ENCODE peak calls at places on chromosomes 12 and 14, in eight cellular contexts. J, L, E, S, O, F, M and R are unnamed samples.

GRCh38 chr14:45664668-45665356 is 411.8 kb upstream of the MIS18BP1 start:
- DNase-seq in J (no peak), L (no peak), E (no peak), S (no peak), O (no peak), F (no peak), M (peak), R (no peak)

GRCh38 chr12:30696943-30697342 is 1.3 kb upstream of the IPO8 start:
- DNase-seq in J (no peak), L (no peak), E (no peak), S (no peak), O (no peak), F (no peak), M (no peak), R (no peak)

GRCh38 chr12:121240484-121241202 is 30.7 kb downstream of the P2RX4 start:
- DNase-seq in J (peak), L (peak), E (peak), S (no peak), O (no peak), F (no peak), M (peak), R (peak)

GRCh38 chr14:100580316-100581227 is 6.6 kb downstream of the BEGAIN start:
- DNase-seq in J (no peak), L (peak), E (no peak), S (no peak), O (no peak), F (no peak), M (no peak), R (no peak)

GRCh38 chr12:68769941-68770340 is 24.0 kb downstream of the SLC35E3 start:
- DNase-seq in J (no peak), L (no peak), E (no peak), S (no peak), O (no peak), F (no peak), M (no peak), R (no peak)

GRCh38 chr12:101946233-101946611 is 68.8 kb downstream of the DRAM1 start:
- DNase-seq in J (no peak), L (no peak), E (no peak), S (no peak), O (no peak), F (no peak), M (no peak), R (no peak)

GRCh38 chr14:22597265-22597664 is 835 bp upstream of the ABHD4 start:
- DNase-seq in J (no peak), L (no peak), E (no peak), S (no peak), O (no peak), F (no peak), M (no peak), R (no peak)

GRCh38 chr12:47307680-47308399 is 228.1 kb upstream of the AMIGO2 start:
- DNase-seq in J (no peak), L (no peak), E (peak), S (peak), O (peak), F (peak), M (no peak), R (peak)

GRCh38 chr12:3713483-3713882 is 39.4 kb downstream of the CRACR2A start:
- DNase-seq in J (no peak), L (no peak), E (no peak), S (no peak), O (no peak), F (no peak), M (peak), R (no peak)

GRCh38 chr12:132603240-132604107 is 6.9 kb downstream of the LRCOL1 start:
- DNase-seq in J (no peak), L (no peak), E (no peak), S (no peak), O (no peak), F (no peak), M (no peak), R (no peak)

GRCh38 chr12:58277231-58277630 is 335.9 kb downstream of the ATP23 start:
- DNase-seq in J (no peak), L (no peak), E (no peak), S (no peak), O (no peak), F (no peak), M (no peak), R (no peak)

GRCh38 chr12:65522956-65523857 is 244.7 kb downstream of the MSRB3 start:
- DNase-seq in J (no peak), L (no peak), E (no peak), S (no peak), O (peak), F (peak), M (no peak), R (no peak)

GRCh38 chr14:28375295-28375694 is 391.3 kb upstream of the FOXG1 start:
- DNase-seq in J (no peak), L (no peak), E (no peak), S (peak), O (no peak), F (peak), M (peak), R (no peak)

GRCh38 chr12:90630006-90630405 is 325.0 kb downstream of the CCER1 start:
- DNase-seq in J (no peak), L (no peak), E (no peak), S (no peak), O (peak), F (no peak), M (no peak), R (no peak)

GRCh38 chr12:124518051-124518932 is 49.1 kb downstream of the NCOR2 start:
- DNase-seq in J (peak), L (peak), E (peak), S (peak), O (peak), F (peak), M (no peak), R (peak)

GRCh38 chr14:55160989-55161388 is 30.4 kb downstream of the DLGAP5 start:
- DNase-seq in J (no peak), L (no peak), E (no peak), S (peak), O (peak), F (peak), M (no peak), R (no peak)

GRCh38 chr12:43988838-43989560 is 153.1 kb downstream of the TMEM117 start:
- DNase-seq in J (no peak), L (no peak), E (no peak), S (no peak), O (peak), F (peak), M (no peak), R (no peak)

GRCh38 chr14:105089746-105090492 is 24.7 kb upstream of the GPR132 start:
- DNase-seq in J (no peak), L (peak), E (no peak), S (peak), O (no peak), F (no peak), M (no peak), R (peak)

GRCh38 chr14:105090493-105091334 is 25.5 kb upstream of the GPR132 start:
- DNase-seq in J (peak), L (peak), E (peak), S (peak), O (peak), F (peak), M (peak), R (peak)

GRCh38 chr14:105087963-105088811 is 23.0 kb upstream of the GPR132 start:
- DNase-seq in J (no peak), L (peak), E (peak), S (peak), O (peak), F (peak), M (peak), R (peak)

GRCh38 chr14:105087308-105087962 is 22.2 kb upstream of the GPR132 start:
- DNase-seq in J (no peak), L (peak), E (no peak), S (peak), O (peak), F (peak), M (peak), R (no peak)

DNA sequence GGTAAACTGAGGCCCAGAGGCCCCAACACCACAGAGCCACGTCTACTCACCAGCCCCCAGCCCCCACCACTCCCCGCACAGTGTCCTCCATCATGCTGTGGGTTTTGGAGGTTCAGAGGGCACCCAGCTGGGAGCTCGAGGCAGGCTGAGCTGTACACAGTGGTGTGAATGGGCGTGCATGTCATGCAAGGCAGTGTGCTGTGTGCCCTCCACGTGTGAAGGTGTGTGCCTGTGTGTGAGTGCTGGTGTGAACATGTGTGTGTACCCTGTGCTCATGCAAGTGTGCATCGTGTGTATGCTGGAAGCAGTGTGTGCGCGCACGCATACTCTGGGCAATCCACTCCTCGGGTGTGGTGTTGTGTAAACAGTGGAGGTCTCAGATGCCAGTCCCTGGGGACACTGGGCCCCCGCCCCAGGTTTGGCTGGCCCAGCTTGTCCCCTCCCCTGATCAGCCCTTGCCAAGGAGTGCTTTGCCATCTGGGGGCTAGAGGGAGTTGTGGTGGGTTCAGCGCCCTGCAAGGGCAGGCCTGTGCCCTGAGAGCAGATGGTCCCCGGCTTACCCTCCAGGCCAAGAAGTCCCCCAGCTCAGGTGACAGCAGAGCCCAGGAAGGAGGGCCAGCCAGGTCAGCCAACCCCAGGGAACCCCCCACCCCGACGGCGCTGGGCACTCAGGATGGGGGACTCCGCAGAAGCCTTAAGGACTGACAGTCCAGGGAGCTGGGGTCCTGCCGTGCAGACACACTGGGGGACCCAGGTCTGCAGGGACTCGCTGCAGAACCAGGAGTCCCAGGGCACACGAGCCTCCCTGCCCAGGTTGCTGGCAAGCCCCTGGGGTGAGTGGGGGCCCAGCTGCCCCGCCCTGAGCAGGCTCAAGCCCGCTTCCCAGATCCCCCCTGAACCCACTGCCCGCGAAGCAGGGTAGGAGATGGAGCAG is 23.8 kb upstream of the GPR132 start:
- DNase-seq in J (no peak), L (peak), E (no peak), S (peak), O (peak), F (no peak), M (no peak), R (peak)
- H3K27ac ChIP-seq in J (no peak), L (no peak), E (no peak), S (peak), O (peak), F (peak), M (no peak), R (no peak)

GRCh38 chr12:128940090-128940888 is 87.0 kb downstream of the GLT1D1 start:
- DNase-seq in J (no peak), L (no peak), E (no peak), S (no peak), O (no peak), F (no peak), M (no peak), R (no peak)
- H3K27ac ChIP-seq in J (no peak), L (no peak), E (no peak), S (no peak), O (no peak), F (no peak), M (no peak), R (no peak)

DNA sequence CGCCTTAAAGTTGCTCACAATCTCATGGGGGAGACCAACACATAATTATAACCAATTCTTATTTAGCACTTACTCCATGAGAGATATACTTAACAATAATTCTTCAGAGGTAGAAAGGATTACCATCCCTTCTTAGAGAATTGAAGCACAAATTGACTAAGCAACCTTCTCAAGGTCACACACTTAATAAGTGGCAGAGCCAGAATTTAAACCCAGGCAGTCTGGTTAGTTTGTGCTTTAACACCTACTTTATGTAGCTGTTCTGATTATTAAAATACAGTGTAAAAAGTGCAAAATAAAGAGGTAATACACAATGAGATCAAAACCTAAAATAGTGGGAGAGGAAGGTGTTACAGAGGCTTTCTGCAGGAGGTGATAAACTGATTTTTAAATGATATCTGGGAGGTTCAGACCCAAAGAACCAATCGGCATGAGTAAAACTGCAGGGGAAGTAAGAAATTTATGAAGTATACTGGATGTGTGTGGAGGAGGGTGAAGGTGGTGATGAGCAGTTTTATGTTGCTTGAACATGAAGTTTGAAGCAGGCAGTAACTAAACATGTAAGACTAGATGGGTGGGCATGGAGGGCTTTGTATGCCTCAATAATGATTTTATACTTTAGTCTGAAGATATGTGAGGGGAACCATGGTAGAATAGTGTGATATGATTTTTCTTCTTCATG is 5.7 kb downstream of the ZBTB1 start:
- DNase-seq in J (no peak), L (no peak), E (no peak), S (no peak), O (no peak), F (no peak), M (no peak), R (no peak)
- H3K27ac ChIP-seq in J (peak), L (no peak), E (peak), S (no peak), O (no peak), F (no peak), M (no peak), R (peak)

DNA sequence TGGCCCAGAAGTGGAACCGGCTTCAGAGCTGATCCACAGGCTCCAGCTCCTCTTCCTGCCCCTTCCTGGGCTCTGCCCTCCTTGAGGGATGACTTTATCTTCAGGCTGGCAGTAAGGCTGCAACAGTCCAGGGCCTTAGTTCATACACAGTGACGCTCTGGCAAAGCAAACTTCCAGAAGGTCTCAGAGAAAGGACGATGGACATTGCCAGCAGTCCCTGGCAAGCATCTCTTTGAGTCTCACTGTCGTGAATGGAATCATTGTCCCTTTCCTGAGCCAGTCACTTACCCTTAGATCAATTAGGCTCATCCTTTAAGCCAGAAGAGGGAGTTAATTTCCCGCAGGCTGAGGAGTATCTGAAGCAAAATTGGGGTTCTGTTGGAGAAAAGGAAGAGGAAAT is 8.6 kb downstream of the AK7 start:
- DNase-seq in J (no peak), L (no peak), E (no peak), S (no peak), O (no peak), F (no peak), M (peak), R (no peak)
- H3K27ac ChIP-seq in J (no peak), L (no peak), E (no peak), S (no peak), O (no peak), F (no peak), M (no peak), R (no peak)

DNA sequence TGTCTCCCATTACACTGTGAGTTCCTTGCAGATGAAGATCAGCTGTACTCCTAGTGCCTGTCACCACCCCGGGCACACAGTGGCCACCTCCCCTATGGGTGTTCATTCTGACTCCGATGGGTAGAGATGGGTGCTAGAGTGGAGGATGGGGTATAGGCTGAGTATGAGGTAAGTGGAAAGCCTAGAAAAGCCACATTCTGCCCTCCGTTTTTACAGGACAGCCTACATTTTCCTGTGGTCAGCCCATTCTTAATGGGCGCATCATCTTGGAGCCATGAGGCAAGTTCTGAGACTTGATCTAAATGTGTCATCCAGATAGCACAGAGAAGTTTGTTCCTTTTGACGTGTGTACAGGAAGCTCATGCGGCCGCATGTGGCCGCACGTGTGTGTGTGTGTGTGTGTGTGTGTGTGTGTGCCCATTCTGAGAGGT is 166.7 kb upstream of the HIF1A start:
- DNase-seq in J (no peak), L (no peak), E (no peak), S (no peak), O (peak), F (peak), M (no peak), R (no peak)
- H3K27ac ChIP-seq in J (no peak), L (no peak), E (no peak), S (no peak), O (peak), F (peak), M (no peak), R (peak)